ENCODE peak calls at places on chromosomes 16 and 17, in five cellular contexts. Z is testis, Q is hepatic stellate cell, S is ACHN, X is T-helper 17 cell. K is an unnamed sample.
A peak's percentile ranks its signal among the peaks of the same experiment; 100 is the strongest.

GRCh38 chr16:35741546-35741945 is 2282.1 kb downstream of the TP53TG3F start:
- DNase-seq in Z (no peak), Q (no peak), S (no peak), X (no peak), K (no peak)

GRCh38 chr16:18039931-18040330 is 296.6 kb downstream of the NPIPA8 start:
- DNase-seq in Z (no peak), Q (no peak), S (no peak), X (no peak), K (no peak)

GRCh38 chr16:74169687-74170522 is 126.7 kb upstream of the PSMD7 start:
- DNase-seq in Z (no peak), Q (no peak), S (no peak), X (no peak), K (no peak)

GRCh38 chr17:75637143-75637538 is 3.9 kb downstream of the SMIM5 start:
- DNase-seq in Z (peak; percentile 67), Q (no peak), S (no peak), X (no peak), K (no peak)

GRCh38 chr17:19728114-19728495 is 11.7 kb upstream of the SLC47A2 start:
- DNase-seq in Z (peak; percentile 89), Q (peak; percentile 54), S (peak; percentile 25), X (no peak), K (no peak)

GRCh38 chr17:18280766-18281165 is 20.3 kb downstream of the MIEF2 start:
- DNase-seq in Z (no peak), Q (no peak), S (no peak), X (no peak), K (no peak)

GRCh38 chr17:409308-409847 is 56.8 kb upstream of the RPH3AL start:
- DNase-seq in Z (no peak), Q (no peak), S (no peak), X (no peak), K (no peak)

GRCh38 chr17:69523252-69523861 is 108.9 kb downstream of the MAP2K6 start:
- DNase-seq in Z (peak; percentile 45), Q (peak; percentile 22), S (peak; percentile 62), X (no peak), K (no peak)

GRCh38 chr16:66961065-66961744 is at the start of gene CES3:
- DNase-seq in Z (peak; percentile 83), Q (peak; percentile 76), S (peak; percentile 90), X (peak; percentile 22), K (peak; percentile 27)

GRCh38 chr17:30969989-30970680 is 704 bp upstream of the RNF135 start:
- DNase-seq in Z (peak; percentile 51), Q (peak; percentile 34), S (peak; percentile 29), X (no peak), K (peak; percentile 69)

GRCh38 chr17:44310188-44310587 is 1.8 kb downstream of the RUNDC3A start:
- DNase-seq in Z (no peak), Q (no peak), S (no peak), X (no peak), K (no peak)

GRCh38 chr17:27247071-27247957 is 46.6 kb upstream of the WSB1 start:
- DNase-seq in Z (peak; percentile 90), Q (peak; percentile 62), S (no peak), X (no peak), K (no peak)

GRCh38 chr17:65556014-65556909 is 5.2 kb downstream of the AXIN2 start:
- DNase-seq in Z (peak; percentile 81), Q (peak; percentile 55), S (peak; percentile 78), X (peak; percentile 76), K (peak; percentile 49)

GRCh38 chr17:40483679-40484078 is 17.7 kb downstream of the TNS4 start:
- DNase-seq in Z (no peak), Q (no peak), S (no peak), X (no peak), K (no peak)

GRCh38 chr17:32814837-32815236 is 62.1 kb downstream of the MYO1D start:
- DNase-seq in Z (no peak), Q (no peak), S (no peak), X (no peak), K (no peak)

GRCh38 chr16:50666658-50667496 is 14.2 kb downstream of the SNX20 start:
- DNase-seq in Z (no peak), Q (no peak), S (no peak), X (no peak), K (no peak)

GRCh38 chr17:1966274-1967086 is 58.7 kb downstream of the RTN4RL1 start:
- DNase-seq in Z (no peak), Q (no peak), S (no peak), X (no peak), K (no peak)

GRCh38 chr17:9274119-9274445 is 252.8 kb downstream of the NTN1 start:
- DNase-seq in Z (no peak), Q (no peak), S (no peak), X (no peak), K (no peak)

GRCh38 chr17:77516902-77517301 is 376.1 kb downstream of the SEC14L1 start:
- DNase-seq in Z (no peak), Q (no peak), S (peak; percentile 34), X (no peak), K (no peak)

GRCh38 chr17:48547839-48548686 is 3.2 kb upstream of the HOXB2 start:
- DNase-seq in Z (no peak), Q (peak; percentile 73), S (no peak), X (no peak), K (no peak)

GRCh38 chr16:1351582-1352362 is at the start of the genes GNPTG and TSR3:
- DNase-seq in Z (peak; percentile 77), Q (peak; percentile 87), S (peak; percentile 92), X (peak; percentile 84), K (peak; percentile 86)

GRCh38 chr16:50259334-50260205 is 6.8 kb upstream of the ADCY7 start:
- DNase-seq in Z (peak; percentile 36), Q (no peak), S (no peak), X (no peak), K (no peak)

GRCh38 chr17:73717690-73718089 is 73.4 kb upstream of the SDK2 start:
- DNase-seq in Z (no peak), Q (no peak), S (no peak), X (no peak), K (no peak)

GRCh38 chr16:56513972-56514371 is 5.9 kb downstream of the BBS2 start:
- DNase-seq in Z (peak; percentile 41), Q (peak; percentile 31), S (peak; percentile 79), X (no peak), K (peak; percentile 35)

GRCh38 chr16:19458722-19459379 is 41.2 kb downstream of the TMC5 start:
- DNase-seq in Z (no peak), Q (no peak), S (no peak), X (no peak), K (no peak)

GRCh38 chr17:75864448-75864871 is 9.3 kb upstream of the WBP2 start:
- DNase-seq in Z (peak; percentile 77), Q (peak; percentile 87), S (no peak), X (no peak), K (peak; percentile 55)

GRCh38 chr17:82435103-82435502 is 15.4 kb downstream of the CYBC1 start:
- DNase-seq in Z (no peak), Q (peak; percentile 48), S (peak; percentile 51), X (no peak), K (no peak)

K was measured in memory B cell.